ENCODE peak calls at places on chromosomes 4 and X, in ten cellular contexts. B is EH; D is pancreas; V is endothelial cell; P is NCI-H1092; R is lung microvascular endothelial cell; O is mucosa of descending colon; K is activated T-helper 9 cell treated with anti-CD3 and anti-CD28 coated beads, Interleukin-2, amount 50 U/mL, for 16 hours; J is ELR; I is stimulated activated CD4-positive, alpha-beta T cell treated with anti-CD3 and anti-CD28 coated beads, Interleukin-4, amount 100 ng/mL, for 24 hours. N is an unnamed sample.

GRCh38 chrX:16772460-16772859 is 13.8 kb upstream of the TXLNG start:
- DNase-seq in V (no peak), I (no peak), P (no peak), R (no peak), D (no peak), J (no peak), B (no peak), K (no peak), O (peak; percentile 3), N (no peak)

GRCh38 chrX:48854898-48855297 is 19.5 kb upstream of the PCSK1N start:
- DNase-seq in I (no peak), R (no peak), D (no peak), K (no peak), J (peak; percentile 39), B (peak; percentile 30), O (no peak), P (no peak), V (no peak), N (no peak)

GRCh38 chrX:40748977-40749376 is 13.6 kb upstream of the MED14 start:
- DNase-seq in B (no peak), R (no peak), O (no peak), J (no peak), V (no peak), P (no peak), D (no peak), K (no peak), I (no peak), N (no peak)

GRCh38 chr4:176013466-176014247 is 52.0 kb upstream of the WDR17 start:
- DNase-seq in R (no peak), O (no peak), J (no peak), D (no peak), V (no peak), K (no peak), I (no peak), P (no peak), B (no peak), N (no peak)

GRCh38 chr4:27463816-27464215 is 603.2 kb downstream of the STIM2 start:
- DNase-seq in D (no peak), J (peak; percentile 93), B (peak; percentile 81), K (no peak), O (no peak), R (no peak), V (no peak), I (no peak), P (no peak), N (no peak)

GRCh38 chrX:46575991-46576392 is 2.4 kb downstream of the CHST7 start:
- DNase-seq in R (peak; percentile 46), O (no peak), B (peak; percentile 45), K (no peak), I (no peak), P (no peak), V (peak; percentile 12), D (no peak), J (peak; percentile 42), N (peak; percentile 12)

GRCh38 chr4:97587912-97588311 is 555.4 kb downstream of the STPG2 start:
- DNase-seq in K (no peak), J (peak; percentile 17), R (no peak), I (no peak), V (no peak), O (no peak), P (no peak), D (no peak), B (no peak), N (no peak)

GRCh38 chrX:10971759-10972158 is 139.4 kb upstream of the HCCS start:
- DNase-seq in P (no peak), O (no peak), D (no peak), R (no peak), K (no peak), I (no peak), J (no peak), V (no peak), B (no peak), N (no peak)

GRCh38 chrX:134631404-134632346 is 26.6 kb downstream of the PLAC1 start:
- DNase-seq in O (no peak), D (no peak), J (no peak), B (peak; percentile 80), V (no peak), R (no peak), K (no peak), I (no peak), P (no peak), N (peak; percentile 56)

GRCh38 chr4:76950052-76950845 is 697 bp downstream of the SEPTIN11 start:
- DNase-seq in R (peak; percentile 33), I (peak; percentile 58), B (peak; percentile 57), D (peak; percentile 48), K (peak; percentile 44), V (peak; percentile 55), O (peak; percentile 81), J (peak; percentile 59), P (peak; percentile 39), N (peak; percentile 68)

GRCh38 chrX:151754641-151755215 is 20.2 kb downstream of the CNGA2 start:
- DNase-seq in D (no peak), K (no peak), B (no peak), O (no peak), I (no peak), V (no peak), P (peak; percentile 4), J (no peak), R (peak; percentile 15), N (no peak)

GRCh38 chr4:89800012-89800516 is 36.9 kb downstream of the SNCA start:
- DNase-seq in I (no peak), V (no peak), B (peak; percentile 47), K (no peak), O (no peak), J (peak; percentile 81), R (peak; percentile 66), P (no peak), D (no peak), N (peak; percentile 9)

GRCh38 chrX:18895157-18895952 is 88.6 kb downstream of the PHKA2 start:
- DNase-seq in B (no peak), D (no peak), J (no peak), K (no peak), O (no peak), I (no peak), P (no peak), R (peak; percentile 53), V (no peak), N (peak; percentile 20)

GRCh38 chr4:133891001-133891400 is 310.6 kb downstream of the PABPC4L start:
- DNase-seq in I (no peak), V (no peak), R (no peak), B (no peak), K (no peak), D (no peak), O (no peak), P (no peak), J (no peak), N (no peak)

GRCh38 chr4:107366016-107366415 is 329.9 kb upstream of the DKK2 start:
- DNase-seq in K (no peak), B (no peak), P (no peak), D (no peak), V (no peak), J (no peak), O (no peak), I (no peak), R (no peak), N (no peak)

GRCh38 chrX:20593836-20594235 is 327.1 kb upstream of the RPS6KA3 start:
- DNase-seq in R (no peak), D (no peak), P (no peak), B (no peak), J (no peak), K (no peak), O (no peak), I (no peak), V (no peak), N (no peak)

GRCh38 chr4:103292959-103293358 is 94.8 kb upstream of the CENPE start:
- DNase-seq in V (no peak), K (no peak), B (no peak), R (no peak), O (no peak), I (no peak), J (no peak), P (no peak), D (no peak), N (no peak)

GRCh38 chr4:159926871-159927270 is 824.0 kb downstream of the RAPGEF2 start:
- DNase-seq in R (no peak), I (no peak), D (no peak), B (no peak), K (no peak), J (peak; percentile 25), P (no peak), V (no peak), O (no peak), N (no peak)

GRCh38 chr4:8647626-8648025 is 55.1 kb downstream of the CPZ start:
- DNase-seq in R (no peak), I (no peak), D (no peak), B (no peak), P (no peak), K (no peak), V (no peak), O (no peak), J (no peak), N (no peak)

GRCh38 chrX:49230500-49231232 is 2.5 kb downstream of the CACNA1F start:
- DNase-seq in O (peak; percentile 88), B (no peak), V (peak; percentile 31), J (no peak), R (no peak), P (no peak), D (peak; percentile 64), K (peak; percentile 26), I (peak; percentile 57), N (peak; percentile 30)

GRCh38 chr4:140106277-140106842 is 47.6 kb downstream of the MAML3 start:
- DNase-seq in V (no peak), B (no peak), O (no peak), I (no peak), R (no peak), J (no peak), D (no peak), P (no peak), K (no peak), N (no peak)

GRCh38 chrX:74458738-74459137 is 37.4 kb downstream of the SLC16A2 start:
- DNase-seq in P (no peak), I (no peak), K (no peak), B (peak; percentile 79), O (no peak), V (no peak), R (peak; percentile 5), D (no peak), J (peak; percentile 84), N (peak; percentile 50)

GRCh38 chr4:26326791-26327190 is 6.0 kb downstream of the RBPJ start:
- DNase-seq in O (no peak), I (no peak), K (no peak), J (peak; percentile 96), R (no peak), P (no peak), V (no peak), B (peak; percentile 97), D (no peak), N (peak; percentile 75)

GRCh38 chr4:11624370-11624769 is 195.7 kb upstream of the HS3ST1 start:
- DNase-seq in D (no peak), P (no peak), V (no peak), B (no peak), R (no peak), J (no peak), I (no peak), O (no peak), K (no peak), N (no peak)

GRCh38 chr4:110270492-110271197 is 72.2 kb upstream of the ELOVL6 start:
- DNase-seq in B (peak; percentile 72), P (no peak), O (no peak), J (peak; percentile 48), I (no peak), K (no peak), D (no peak), V (no peak), R (no peak), N (peak; percentile 87)

GRCh38 chr4:82230310-82230709 is 143.5 kb downstream of the HNRNPD start:
- DNase-seq in D (no peak), V (no peak), K (no peak), J (peak; percentile 1), B (no peak), R (no peak), I (no peak), P (no peak), O (no peak), N (no peak)

GRCh38 chr4:150348079-150348478 is 233.9 kb upstream of the MAB21L2 start:
- DNase-seq in O (no peak), D (no peak), K (no peak), I (no peak), B (peak; percentile 82), P (no peak), V (no peak), J (peak; percentile 79), R (peak; percentile 41), N (peak; percentile 10)

GRCh38 chrX:123291623-123292022 is 107.5 kb downstream of the GRIA3 start:
- DNase-seq in I (no peak), D (no peak), V (no peak), J (no peak), R (no peak), P (peak; percentile 35), O (peak; percentile 29), K (no peak), B (peak; percentile 6), N (no peak)

N was measured in GM03348.